ENCODE peak calls at places on chromosome 5, in four cellular contexts. T is mammary epithelial cell, P is PC-3, M is K562. V is an unnamed sample. For H3K27me3, the result is how much of the 10 kb centered on the place peaks cover.

GRCh38 chr5:87048156-87048555 is 219.5 kb upstream of the RASA1 start:
- DNase-seq in M (no peak), P (peak), T (peak), V (no peak)

GRCh38 chr5:9278925-9279603 is 266.8 kb downstream of the SEMA5A start:
- DNase-seq in M (no peak), T (no peak), P (no peak), V (no peak)

GRCh38 chr5:50969207-50970145 is 303.0 kb downstream of the PARP8 start:
- DNase-seq in T (no peak), M (no peak), P (no peak), V (no peak)

GRCh38 chr5:87885727-87886126 is 382.9 kb downstream of the TMEM161B start:
- DNase-seq in P (peak), M (no peak), T (peak), V (no peak)

GRCh38 chr5:181281077-181281983 is 20.4 kb upstream of the TRIM52 start:
- DNase-seq in T (no peak), P (no peak), M (peak), V (no peak)

GRCh38 chr5:139863361-139863760 is 67.8 kb downstream of the PSD2 start:
- DNase-seq in T (peak), P (no peak), M (no peak), V (no peak)

GRCh38 chr5:78377056-78377717 is 16.8 kb downstream of the SCAMP1 start:
- DNase-seq in M (no peak), P (peak), T (peak), V (peak)

GRCh38 chr5:171676286-171676944 is 109.2 kb upstream of the SMIM23 start:
- DNase-seq in P (no peak), M (no peak), T (peak), V (no peak)

GRCh38 chr5:76952795-76953536 is at the start of gene CRHBP:
- DNase-seq in M (no peak), T (no peak), P (no peak), V (no peak)

GRCh38 chr5:172142709-172143215 is 45.3 kb downstream of the STK10 start:
- DNase-seq in T (no peak), M (peak), P (no peak), V (no peak)

GRCh38 chr5:169756071-169756765 is 119.1 kb downstream of the DOCK2 start:
- DNase-seq in T (no peak), M (no peak), P (no peak), V (no peak)

GRCh38 chr5:159456261-159456660 is 126.0 kb upstream of the IL12B start:
- DNase-seq in T (no peak), P (no peak), M (no peak), V (no peak)

GRCh38 chr5:133844836-133845235 is 123.6 kb downstream of the C5orf15 start:
- DNase-seq in T (peak), M (no peak), P (no peak), V (no peak)

GRCh38 chr5:111016801-111017200 is 54.7 kb upstream of the TSLP start:
- DNase-seq in T (peak), M (no peak), P (no peak), V (peak)

GRCh38 chr5:74851684-74852353 is 14.4 kb downstream of the FAM169A start:
- DNase-seq in P (peak), T (peak), M (no peak), V (peak)

GRCh38 chr5:76443399-76443798 is 40.3 kb downstream of the IQGAP2 start:
- DNase-seq in M (no peak), P (no peak), T (no peak), V (no peak)

GRCh38 chr5:154366353-154366752 is 79.4 kb upstream of the SAP30L start:
- DNase-seq in P (no peak), T (peak), M (no peak), V (peak)

GRCh38 chr5:171166766-171167165 is 142.3 kb upstream of the TLX3 start:
- DNase-seq in P (no peak), T (no peak), M (no peak), V (no peak)

GRCh38 chr5:62144395-62145022 is 161.5 kb upstream of the KIF2A start:
- DNase-seq in T (peak), M (no peak), P (peak), V (peak)

GRCh38 chr5:83149671-83150070 is 72.3 kb downstream of the XRCC4 start:
- DNase-seq in T (no peak), M (no peak), P (no peak), V (peak)

GRCh38 chr5:23655674-23656073 is 148.3 kb downstream of the PRDM9 start:
- DNase-seq in T (peak), P (peak), M (no peak), V (no peak)

GRCh38 chr5:179166171-179166885 is 106.2 kb downstream of the ZNF354C start:
- DNase-seq in M (no peak), T (no peak), P (no peak), V (no peak)

GRCh38 chr5:6714221-6715041 is 1.2 kb downstream of the TENT4A start:
- DNase-seq in M (peak), T (no peak), P (peak), V (peak)

GRCh38 chr5:54217826-54218503 is 92.4 kb downstream of the ARL15 start:
- DNase-seq in P (peak), T (peak), M (peak), V (peak)

GRCh38 chr5:83172655-83173054 is 95.3 kb downstream of the XRCC4 start:
- DNase-seq in T (no peak), P (no peak), M (no peak), V (peak)

GRCh38 chr5:54385994-54386393 is 69.5 kb upstream of the HSPB3 start:
- DNase-seq in T (no peak), P (no peak), M (no peak), V (peak)

GRCh38 chr5:30878751-30879150 is 314.7 kb upstream of the CDH6 start:
- DNase-seq in P (no peak), T (no peak), M (no peak), V (no peak)

GRCh38 chr5:151557951-151558350 is 33.2 kb downstream of the FAT2 start:
- DNase-seq in M (no peak), P (peak), T (no peak), V (no peak)

GRCh38 chr5:56512314-56512996 is 279.3 kb upstream of the ANKRD55 start:
- DNase-seq in M (no peak), T (no peak), P (no peak), V (no peak)

GRCh38 chr5:2465383-2465782 is 286.1 kb downstream of the IRX2 start:
- DNase-seq in T (no peak), M (no peak), P (no peak), V (no peak)

GRCh38 chr5:135534609-135535419 is 950 bp downstream of the NEUROG1 start:
- DNase-seq in T (no peak), P (no peak), M (no peak), V (no peak)

GRCh38 chr5:166648736-166649135 is 1642.7 kb upstream of the WWC1 start:
- DNase-seq in M (no peak), P (no peak), T (no peak), V (no peak)

GRCh38 chr5:133240425-133241091 is 188.7 kb downstream of the HSPA4 start:
- DNase-seq in P (peak), T (peak), M (peak), V (peak)

GRCh38 chr5:172504736-172505402 is 50.5 kb upstream of the SH3PXD2B start:
- DNase-seq in M (no peak), P (no peak), T (no peak), V (no peak)

GRCh38 chr5:9401786-9402472 is 143.9 kb downstream of the SEMA5A start:
- DNase-seq in T (peak), M (no peak), P (no peak), V (peak)

GRCh38 chr5:53422539-53422938 is 57.9 kb upstream of the FST start:
- DNase-seq in M (no peak), T (peak), P (peak), V (no peak)

GRCh38 chr5:177147239-177147638 is 13.7 kb downstream of the NSD1 start:
- DNase-seq in T (no peak), M (no peak), P (peak), V (peak)

GRCh38 chr5:133404724-133405123 is 207.6 kb downstream of the FSTL4 start:
- DNase-seq in T (no peak), M (no peak), P (peak), V (no peak)

GRCh38 chr5:108481355-108481931 is 99.5 kb upstream of the FBXL17 start:
- DNase-seq in T (peak), P (peak), M (peak), V (peak)

DNA sequence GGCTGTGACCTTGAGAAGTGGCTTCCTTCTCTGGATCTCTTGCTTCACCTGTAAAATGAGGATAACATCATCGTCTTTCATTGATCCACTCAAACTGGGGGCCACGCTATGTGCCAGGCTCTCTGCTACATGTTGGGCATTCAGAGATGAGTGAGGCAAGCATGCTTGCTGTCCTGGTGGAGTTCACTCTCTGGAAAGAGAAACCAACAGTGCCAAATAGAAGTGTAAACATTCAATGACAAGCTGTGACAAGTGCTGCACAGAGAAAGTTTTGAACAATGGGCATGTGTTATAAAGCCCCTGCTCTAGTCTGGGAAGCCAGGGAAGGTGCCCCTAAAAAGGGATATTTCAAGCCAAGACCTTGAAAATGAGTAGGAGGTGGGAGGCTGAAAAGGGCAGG is 50.9 kb upstream of the AFAP1L1 start:
- DNase-seq in P (no peak), T (no peak), M (no peak), V (no peak)
- H3K9ac ChIP-seq in P (no peak), T (no peak), M (no peak), V (no peak)

GRCh38 chr5:137287564-137287963 is 211.6 kb downstream of the SPOCK1 start:
- DNase-seq in M (no peak), T (no peak), P (no peak), V (no peak)

GRCh38 chr5:137289856-137290255 is 209.3 kb downstream of the SPOCK1 start:
- DNase-seq in P (no peak), T (no peak), M (no peak), V (no peak)

GRCh38 chr5:137283801-137284200 is 215.3 kb downstream of the SPOCK1 start:
- DNase-seq in T (no peak), M (no peak), P (no peak), V (no peak)

GRCh38 chr5:137282216-137282615 is 216.9 kb downstream of the SPOCK1 start:
- DNase-seq in M (no peak), P (peak), T (no peak), V (no peak)

GRCh38 chr5:137286025-137286610 is 213.0 kb downstream of the SPOCK1 start:
- DNase-seq in P (no peak), T (no peak), M (no peak), V (no peak)
- H3K27me3 ChIP-seq in P (under half), T (under half), M (under half), V (under half)

GRCh38 chr5:60055168-60055567 is 161.6 kb upstream of the PDE4D start:
- DNase-seq in T (no peak), P (no peak), M (no peak), V (no peak)
- H3K9ac ChIP-seq in T (no peak), P (no peak), M (no peak), V (no peak)

GRCh38 chr5:1008451-1009358 is at the start of gene NKD2:
- DNase-seq in T (no peak), M (peak), P (peak), V (peak)
- H3K27me3 ChIP-seq in T (under half), M (half or more), P (under half), V (half or more)

GRCh38 chr5:43038523-43038989 is 1.6 kb downstream of the ANXA2R start:
- DNase-seq in T (no peak), P (peak), M (no peak), V (peak)

GRCh38 chr5:43040287-43041098 is at the start of gene ANXA2R:
- DNase-seq in T (no peak), P (peak), M (peak), V (peak)

GRCh38 chr5:43037929-43038510 is 2.1 kb downstream of the ANXA2R start:
- DNase-seq in M (no peak), T (peak), P (peak), V (peak)

GRCh38 chr5:43039468-43040286 is 442 bp downstream of the ANXA2R start:
- DNase-seq in T (no peak), M (peak), P (peak), V (peak)

DNA sequence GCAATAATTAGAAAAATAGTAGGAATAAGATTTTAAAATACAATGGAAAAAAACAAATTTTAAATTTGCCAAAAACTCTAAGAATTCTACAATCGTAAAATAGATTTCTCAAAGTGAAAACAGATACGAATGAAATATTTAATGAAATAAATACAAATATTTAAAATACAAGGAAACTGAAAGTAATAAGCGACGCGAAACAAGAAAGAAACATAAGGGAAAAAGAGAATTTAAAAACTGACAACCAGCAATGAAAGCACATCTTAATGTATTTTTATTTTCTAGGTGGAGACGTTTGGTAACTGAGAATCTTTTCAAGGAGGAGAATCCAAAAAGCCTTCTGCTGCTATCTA is 1.0 kb downstream of the ANXA2R start:
- DNase-seq in T (no peak), P (no peak), M (no peak), V (no peak)
- H3K9ac ChIP-seq in T (no peak), P (peak), M (peak), V (peak)

GRCh38 chr5:80608730-80609129 is 38.6 kb upstream of the ANKRD34B start:
- DNase-seq in M (no peak), T (no peak), P (no peak), V (no peak)
- H3K27me3 ChIP-seq in M (under half), T (under half), P (under half), V (under half)

V was measured in adipocyte.